ENCODE peak calls at places on chromosomes 1 and 21, in four cellular contexts. One of them, this sample, is unnamed.
A peak's percentile ranks its signal among the peaks of the same experiment; 100 is the strongest.

GRCh38 chr21:38956006-38956405 is 150.3 kb downstream of the ETS2 start:
- DNase-seq in SK-N-SH: no peak
- DNase-seq in K562: no peak
- DNase-seq in GM12878: no peak
- DNase-seq in this sample: no peak

GRCh38 chr1:157359309-157360020 is 192.8 kb downstream of the FCRL5 start:
- DNase-seq in GM12878: no peak
- DNase-seq in SK-N-SH: no peak
- DNase-seq in K562: no peak
- DNase-seq in this sample: no peak

GRCh38 chr1:61184035-61184713 is 101.8 kb downstream of the NFIA start:
- DNase-seq in SK-N-SH: peak; percentile 25
- DNase-seq in K562: peak; percentile 56
- DNase-seq in GM12878: no peak
- DNase-seq in this sample: no peak

GRCh38 chr1:21623411-21623961 is 45.7 kb downstream of the RAP1GAP start:
- DNase-seq in SK-N-SH: peak; percentile 79
- DNase-seq in K562: no peak
- DNase-seq in GM12878: no peak
- DNase-seq in this sample: no peak

GRCh38 chr1:210233495-210234253 is 1.1 kb downstream of the SERTAD4 start:
- DNase-seq in K562: peak; percentile 15
- DNase-seq in SK-N-SH: peak; percentile 80
- DNase-seq in GM12878: no peak
- DNase-seq in this sample: no peak

GRCh38 chr21:43872549-43873198 is 7.7 kb downstream of the AGPAT3 start:
- DNase-seq in SK-N-SH: no peak
- DNase-seq in GM12878: no peak
- DNase-seq in K562: no peak
- DNase-seq in this sample: no peak

GRCh38 chr1:86924324-86924960 is 10.0 kb downstream of the HS2ST1 start:
- DNase-seq in SK-N-SH: no peak
- DNase-seq in GM12878: no peak
- DNase-seq in K562: no peak
- DNase-seq in this sample: no peak

GRCh38 chr1:7535934-7536878 is 234.9 kb upstream of the VAMP3 start:
- DNase-seq in GM12878: no peak
- DNase-seq in K562: no peak
- DNase-seq in SK-N-SH: no peak
- DNase-seq in this sample: no peak

GRCh38 chr1:66764994-66765578 is 12.8 kb downstream of the DYNLT5 start:
- DNase-seq in K562: peak; percentile 44
- DNase-seq in GM12878: no peak
- DNase-seq in SK-N-SH: peak; percentile 42
- DNase-seq in this sample: no peak

GRCh38 chr1:203038891-203039608 is 12.8 kb downstream of the PPFIA4 start:
- DNase-seq in SK-N-SH: peak; percentile 84
- DNase-seq in K562: peak; percentile 82
- DNase-seq in GM12878: no peak
- DNase-seq in this sample: no peak

GRCh38 chr1:23559985-23560755 is 869 bp upstream of the ID3 start:
- DNase-seq in SK-N-SH: peak; percentile 41
- DNase-seq in GM12878: no peak
- DNase-seq in K562: no peak
- DNase-seq in this sample: peak; percentile 25

GRCh38 chr1:91349524-91349923 is 55.1 kb downstream of the HFM1 start:
- DNase-seq in K562: no peak
- DNase-seq in GM12878: no peak
- DNase-seq in SK-N-SH: no peak
- DNase-seq in this sample: no peak

GRCh38 chr1:36224537-36225297 is 474 bp downstream of the THRAP3 start:
- DNase-seq in K562: no peak
- DNase-seq in GM12878: no peak
- DNase-seq in SK-N-SH: peak; percentile 84
- DNase-seq in this sample: no peak

GRCh38 chr1:3628445-3628844 is 3.6 kb downstream of the TPRG1L start:
- DNase-seq in GM12878: no peak
- DNase-seq in K562: peak; percentile 38
- DNase-seq in SK-N-SH: peak; percentile 89
- DNase-seq in this sample: no peak

GRCh38 chr1:240691521-240692338 is 79.8 kb upstream of the GREM2 start:
- DNase-seq in K562: no peak
- DNase-seq in GM12878: no peak
- DNase-seq in SK-N-SH: peak; percentile 69
- DNase-seq in this sample: peak; percentile 1

GRCh38 chr21:29208666-29209059 is 78.2 kb downstream of the MAP3K7CL start:
- DNase-seq in K562: no peak
- DNase-seq in GM12878: no peak
- DNase-seq in SK-N-SH: no peak
- DNase-seq in this sample: no peak

GRCh38 chr1:58090640-58091039 is 455.9 kb downstream of the OMA1 start:
- DNase-seq in GM12878: no peak
- DNase-seq in SK-N-SH: no peak
- DNase-seq in K562: no peak
- DNase-seq in this sample: no peak

GRCh38 chr1:2927393-2927792 is 93.9 kb upstream of the ACTRT2 start:
- DNase-seq in SK-N-SH: no peak
- DNase-seq in K562: no peak
- DNase-seq in GM12878: no peak
- DNase-seq in this sample: no peak

GRCh38 chr1:158830904-158831507 is at the start of gene MNDA:
- DNase-seq in SK-N-SH: no peak
- DNase-seq in K562: no peak
- DNase-seq in GM12878: peak; percentile 82
- DNase-seq in this sample: peak; percentile 90

GRCh38 chr1:153192697-153193096 is 10.5 kb upstream of the LELP1 start:
- DNase-seq in SK-N-SH: no peak
- DNase-seq in K562: peak; percentile 50
- DNase-seq in GM12878: no peak
- DNase-seq in this sample: no peak

GRCh38 chr1:246681822-246682221 is 42.4 kb upstream of the SCCPDH start:
- DNase-seq in SK-N-SH: peak; percentile 47
- DNase-seq in GM12878: no peak
- DNase-seq in K562: no peak
- DNase-seq in this sample: no peak

GRCh38 chr1:31216016-31216415 is 23.7 kb downstream of the NKAIN1 start:
- DNase-seq in K562: no peak
- DNase-seq in SK-N-SH: peak; percentile 84
- DNase-seq in GM12878: no peak
- DNase-seq in this sample: no peak
- TF ChIP-seq GABPA in K562: no peak
- TF ChIP-seq GABPA in SK-N-SH: no peak
- TF ChIP-seq GABPA in GM12878: no peak
- TF ChIP-seq GABPA in this sample: no peak

DNA sequence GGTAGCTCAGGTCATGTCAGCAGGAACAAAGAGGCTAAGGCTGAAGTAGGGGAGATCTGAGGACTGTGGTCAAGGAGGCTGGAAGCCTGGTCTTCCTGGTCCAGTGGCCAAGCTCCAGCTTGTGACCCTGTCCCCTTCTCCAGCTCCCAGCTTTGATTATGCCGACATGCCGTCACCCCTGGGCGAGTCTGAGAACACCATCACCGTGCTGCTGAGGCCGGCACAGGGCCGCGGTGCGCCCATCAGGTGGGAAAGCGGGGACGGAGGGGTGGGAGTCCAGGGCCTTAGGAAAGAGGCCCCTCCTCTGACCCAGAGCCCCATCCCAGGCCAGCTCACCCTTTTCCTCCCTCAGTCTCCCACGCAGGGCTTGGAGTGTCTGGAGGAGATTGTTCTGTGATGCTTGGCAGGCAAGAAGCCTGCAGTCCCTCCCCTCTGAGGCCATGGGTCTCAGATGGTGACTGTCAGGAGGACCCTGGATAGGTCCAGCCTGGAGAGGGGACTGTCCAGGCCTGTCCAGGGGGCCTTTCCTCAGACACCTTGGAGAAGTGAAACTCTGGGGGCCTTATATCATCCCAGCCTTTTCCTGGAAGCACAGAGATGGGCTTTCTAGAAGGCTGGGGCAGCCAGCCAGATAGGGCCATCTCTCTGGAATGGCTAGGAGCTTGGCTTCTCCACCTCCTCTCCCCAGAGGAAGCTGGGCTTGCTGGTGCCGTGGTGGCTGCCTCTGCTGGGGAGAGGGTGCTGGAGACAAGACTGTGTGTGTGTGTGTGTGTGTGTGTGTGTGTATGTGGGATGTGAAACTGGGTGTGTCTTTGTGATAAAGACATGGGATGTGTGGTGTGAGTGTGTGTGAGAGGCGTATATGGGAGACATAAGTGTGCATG is 43.8 kb downstream of the PTPRU start:
- DNase-seq in SK-N-SH: no peak
- DNase-seq in GM12878: no peak
- DNase-seq in K562: no peak
- DNase-seq in this sample: no peak
- TF ChIP-seq GABPA in SK-N-SH: no peak
- TF ChIP-seq GABPA in GM12878: no peak
- TF ChIP-seq GABPA in K562: no peak
- TF ChIP-seq GABPA in this sample: no peak

DNA sequence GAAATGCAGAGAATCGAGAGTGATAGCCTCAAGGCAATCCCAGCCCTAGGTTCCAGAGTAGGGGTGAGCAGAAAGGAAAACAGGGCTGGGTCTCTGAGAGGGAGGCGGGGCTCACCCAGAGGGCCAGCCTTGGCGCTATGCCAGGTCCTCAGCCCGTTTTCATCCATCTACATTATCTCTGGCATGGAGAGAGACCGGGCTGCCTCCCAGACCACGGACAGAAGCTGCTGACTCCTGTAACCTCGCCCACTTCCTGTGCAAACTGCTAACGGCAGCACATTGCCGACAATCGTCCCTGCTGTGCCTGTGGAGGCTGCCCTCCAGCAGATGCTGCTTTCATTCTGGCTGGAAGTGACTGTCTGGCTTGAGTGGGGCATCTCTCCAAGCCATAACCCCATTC is 569.1 kb downstream of the NPHP4 start:
- DNase-seq in SK-N-SH: peak; percentile 89
- DNase-seq in GM12878: no peak
- DNase-seq in K562: no peak
- DNase-seq in this sample: no peak
- TF ChIP-seq GABPA in SK-N-SH: no peak
- TF ChIP-seq GABPA in GM12878: no peak
- TF ChIP-seq GABPA in K562: no peak
- TF ChIP-seq GABPA in this sample: no peak

DNA sequence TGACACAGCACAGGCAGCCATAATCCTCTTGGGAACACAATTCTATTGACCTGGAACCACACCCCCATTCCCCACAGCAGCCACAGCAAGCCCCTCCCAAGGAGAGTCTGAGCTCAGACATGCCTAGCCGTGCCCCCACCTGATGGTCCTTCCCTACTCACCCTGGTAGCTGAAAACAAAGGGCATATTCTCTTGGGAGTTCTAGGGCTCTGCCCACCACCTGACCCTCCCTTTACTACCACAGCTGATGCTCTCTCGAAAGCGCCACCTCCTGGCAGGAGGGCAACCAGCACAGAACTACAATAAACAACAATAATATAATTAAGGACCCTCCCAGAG is 184.8 kb upstream of the COA6 start:
- DNase-seq in K562: no peak
- DNase-seq in GM12878: peak; percentile 12
- DNase-seq in SK-N-SH: no peak
- DNase-seq in this sample: no peak
- TF ChIP-seq GABPA in K562: no peak
- TF ChIP-seq GABPA in GM12878: no peak
- TF ChIP-seq GABPA in SK-N-SH: no peak
- TF ChIP-seq GABPA in this sample: no peak

DNA sequence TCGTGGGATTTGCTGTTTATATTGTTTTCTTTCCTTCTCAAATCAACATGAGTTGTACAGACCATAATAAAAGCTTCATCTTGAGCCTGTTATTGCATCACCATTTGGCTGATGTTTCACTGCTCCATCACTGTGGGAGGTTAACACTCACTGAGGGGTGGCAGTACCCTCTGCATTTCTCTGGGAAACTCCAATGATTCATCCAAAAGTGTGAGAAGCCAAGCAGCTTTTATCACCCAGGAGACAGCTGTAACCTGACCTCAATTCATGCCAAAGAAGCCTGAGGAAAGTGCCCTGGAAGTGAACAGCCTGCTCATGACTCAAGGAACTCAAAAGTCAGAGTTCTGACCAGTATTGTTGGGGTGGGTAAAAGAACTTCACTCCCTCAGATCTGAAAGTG is 84.1 kb downstream of the GPR88 start:
- DNase-seq in GM12878: no peak
- DNase-seq in SK-N-SH: no peak
- DNase-seq in K562: no peak
- DNase-seq in this sample: no peak
- TF ChIP-seq GABPA in GM12878: no peak
- TF ChIP-seq GABPA in SK-N-SH: peak; percentile 62
- TF ChIP-seq GABPA in K562: no peak
- TF ChIP-seq GABPA in this sample: no peak

DNA sequence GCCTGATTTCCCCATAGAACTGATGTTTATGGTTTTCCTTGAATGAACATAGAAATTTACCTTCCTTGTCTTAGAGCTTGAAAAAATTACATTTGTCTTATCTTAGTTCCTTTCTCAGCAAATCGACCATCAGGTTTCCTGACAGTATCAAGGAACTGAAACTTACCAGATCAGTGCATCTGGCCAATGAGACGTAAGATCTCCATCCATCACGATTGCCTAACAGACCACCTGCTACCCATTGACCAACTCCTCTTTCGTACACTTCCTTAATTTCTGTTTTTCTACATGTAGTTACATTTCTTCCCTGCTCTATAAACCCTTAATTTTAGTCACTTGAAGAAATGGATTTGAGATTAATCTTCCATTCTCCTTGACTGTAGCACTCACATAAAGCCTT is 57.4 kb upstream of the TMPRSS15 start:
- DNase-seq in GM12878: no peak
- DNase-seq in SK-N-SH: no peak
- DNase-seq in K562: no peak
- DNase-seq in this sample: peak; percentile 82
- TF ChIP-seq GABPA in GM12878: no peak
- TF ChIP-seq GABPA in SK-N-SH: no peak
- TF ChIP-seq GABPA in K562: no peak
- TF ChIP-seq GABPA in this sample: no peak

DNA sequence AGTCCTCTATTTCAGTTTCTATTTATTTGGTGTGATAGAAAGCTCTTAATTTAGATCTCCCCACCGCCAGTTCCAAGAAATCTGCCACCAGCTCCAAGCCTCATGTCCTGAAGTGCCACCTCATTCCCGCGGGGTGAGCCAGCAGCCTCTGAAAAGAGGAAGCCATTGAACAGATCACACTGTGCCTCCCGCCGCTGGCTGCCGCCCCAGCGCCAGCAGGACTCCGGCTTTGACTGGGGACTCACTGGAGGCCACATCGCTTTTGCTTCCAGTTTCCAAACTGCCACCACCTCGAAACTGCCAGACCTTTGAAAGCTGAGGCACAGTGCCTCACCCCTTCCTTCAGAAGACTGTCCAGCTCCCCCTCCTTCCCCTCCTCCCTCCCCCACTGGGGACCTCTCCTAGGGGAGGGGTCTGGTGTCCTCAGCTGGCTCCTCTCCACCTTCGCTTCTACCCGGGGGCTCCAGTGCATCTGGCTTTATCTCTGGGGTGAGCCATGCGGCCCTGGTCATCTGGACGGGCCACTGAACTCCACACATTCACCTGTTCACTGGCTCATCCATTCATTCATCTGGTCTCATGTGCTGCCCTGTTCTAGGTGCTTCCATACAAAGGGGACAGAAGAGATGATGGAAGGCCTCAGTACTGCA is 59.0 kb downstream of the VPS26C start:
- DNase-seq in K562: peak; percentile 36
- DNase-seq in GM12878: peak; percentile 68
- DNase-seq in SK-N-SH: peak; percentile 56
- DNase-seq in this sample: peak; percentile 84
- TF ChIP-seq GABPA in K562: no peak
- TF ChIP-seq GABPA in GM12878: no peak
- TF ChIP-seq GABPA in SK-N-SH: no peak
- TF ChIP-seq GABPA in this sample: no peak

GRCh38 chr1:20426923-20427322 is 59.1 kb downstream of the CAMK2N1 start:
- DNase-seq in SK-N-SH: no peak
- DNase-seq in GM12878: no peak
- DNase-seq in K562: no peak
- DNase-seq in this sample: no peak
- TF ChIP-seq GABPA in SK-N-SH: no peak
- TF ChIP-seq GABPA in GM12878: no peak
- TF ChIP-seq GABPA in K562: no peak
- TF ChIP-seq GABPA in this sample: no peak